ENCODE peak calls at places on chromosomes 5 and 9, in four cellular contexts. P is tibial artery, T is MM.1S, A is dorsolateral prefrontal cortex. U is an unnamed sample.

GRCh38 chr9:69671291-69671903 is 774 bp downstream of the APBA1 start:
- DNase-seq in P (peak; percentile 65), T (no peak), A (no peak), U (no peak)

GRCh38 chr9:112328545-112328944 is 4.9 kb downstream of the PTBP3 start:
- DNase-seq in A (no peak), P (no peak), T (no peak), U (no peak)

GRCh38 chr5:17803976-17804375 is 169.7 kb downstream of the TAF11L14 start:
- DNase-seq in P (no peak), T (no peak), A (no peak), U (no peak)

GRCh38 chr9:128049788-128050187 is 17.3 kb downstream of the NAIF1 start:
- DNase-seq in P (no peak), A (no peak), T (no peak), U (no peak)

GRCh38 chr9:134629061-134629585 is 12.5 kb upstream of the COL5A1 start:
- DNase-seq in T (no peak), P (peak; percentile 48), A (peak; percentile 16), U (no peak)

GRCh38 chr9:135468866-135469521 is 10.6 kb upstream of the PPP1R26 start:
- DNase-seq in T (no peak), A (no peak), P (no peak), U (no peak)

GRCh38 chr5:163838738-163839137 is 333.3 kb downstream of the MAT2B start:
- DNase-seq in P (no peak), T (no peak), A (no peak), U (no peak)

GRCh38 chr5:97071101-97071500 is 71.3 kb downstream of the LIX1 start:
- DNase-seq in A (no peak), T (no peak), P (no peak), U (no peak)

GRCh38 chr5:43154424-43154823 is 33.7 kb downstream of the ZNF131 start:
- DNase-seq in P (no peak), A (no peak), T (no peak), U (no peak)

GRCh38 chr9:106324596-106325280 is 538.2 kb upstream of the ZNF462 start:
- DNase-seq in P (no peak), A (no peak), T (no peak), U (no peak)

GRCh38 chr5:139104577-139105271 is 93.4 kb downstream of the SIL1 start:
- DNase-seq in A (no peak), T (no peak), P (peak; percentile 93), U (peak; percentile 32)

GRCh38 chr5:154654484-154655375 is 100.4 kb upstream of the LARP1 start:
- DNase-seq in P (no peak), A (no peak), T (no peak), U (no peak)

GRCh38 chr5:151923865-151924264 is 786 bp downstream of the GLRA1 start:
- DNase-seq in T (no peak), A (no peak), P (no peak), U (no peak)

GRCh38 chr5:99706160-99706559 is 777.4 kb upstream of the CHD1 start:
- DNase-seq in A (no peak), P (no peak), T (no peak), U (no peak)

GRCh38 chr9:34992376-34992951 is 2.9 kb downstream of the DNAJB5 start:
- DNase-seq in P (peak; percentile 93), T (no peak), A (no peak), U (no peak)

GRCh38 chr5:179404321-179405053 is 59.2 kb upstream of the ADAMTS2 start:
- DNase-seq in T (no peak), A (no peak), P (no peak), U (no peak)

GRCh38 chr9:136028760-136029470 is 66.2 kb downstream of the NACC2 start:
- DNase-seq in A (no peak), T (no peak), P (no peak), U (no peak)

GRCh38 chr9:80664327-80665210 is 1024.8 kb downstream of the TLE1 start:
- DNase-seq in A (no peak), T (peak; percentile 37), P (no peak), U (no peak)

GRCh38 chr5:96733771-96734498 is 71.8 kb downstream of the CAST start:
- DNase-seq in A (no peak), P (no peak), T (no peak), U (peak; percentile 61)

GRCh38 chr5:153122416-153122815 is 368.1 kb upstream of the GRIA1 start:
- DNase-seq in P (no peak), T (peak; percentile 77), A (no peak), U (no peak)

GRCh38 chr9:92887880-92888338 is 10.1 kb upstream of the ZNF484 start:
- DNase-seq in T (peak; percentile 88), A (no peak), P (peak; percentile 28), U (no peak)

GRCh38 chr5:58998539-58998938 is 415.7 kb downstream of the RAB3C start:
- DNase-seq in A (no peak), P (no peak), T (no peak), U (no peak)

GRCh38 chr9:120914410-120914809 is 12.2 kb downstream of the TRAF1 start:
- DNase-seq in A (peak; percentile 80), T (no peak), P (peak; percentile 89), U (no peak)

GRCh38 chr5:14749579-14750091 is 85.1 kb downstream of the OTULIN start:
- DNase-seq in T (no peak), P (no peak), A (no peak), U (no peak)

GRCh38 chr9:94922098-94922607 is 195.7 kb downstream of the AOPEP start:
- DNase-seq in P (peak; percentile 89), T (no peak), A (no peak), U (peak; percentile 72)

GRCh38 chr9:135079018-135079417 is 8.4 kb upstream of the OLFM1 start:
- DNase-seq in A (no peak), P (peak; percentile 28), T (no peak), U (no peak)

GRCh38 chr9:128203842-128204551 is 818 bp downstream of the DNM1 start:
- DNase-seq in A (no peak), P (no peak), T (no peak), U (no peak)

GRCh38 chr5:159849437-159850191 is 66.7 kb upstream of the ADRA1B start:
- DNase-seq in T (no peak), A (no peak), P (no peak), U (no peak)

GRCh38 chr9:111961575-111961974 is 65.0 kb downstream of the UGCG start:
- DNase-seq in A (no peak), P (no peak), T (no peak), U (peak; percentile 51)

GRCh38 chr9:136599074-136599531 is 53.3 kb upstream of the NOTCH1 start:
- DNase-seq in A (no peak), T (no peak), P (no peak), U (no peak)

GRCh38 chr5:80254767-80255424 is 952 bp downstream of the SERINC5 start:
- DNase-seq in P (no peak), T (peak; percentile 36), A (no peak), U (no peak)

GRCh38 chr5:120014535-120014934 is 385.2 kb downstream of the FAM170A start:
- DNase-seq in T (no peak), A (no peak), P (no peak), U (no peak)

GRCh38 chr9:122200960-122201635 is 27.7 kb downstream of the LHX6 start:
- DNase-seq in A (no peak), P (no peak), T (no peak), U (no peak)
- TF ChIP-seq CTCF in A (no peak), P (no peak), T (no peak), U (no peak)

DNA sequence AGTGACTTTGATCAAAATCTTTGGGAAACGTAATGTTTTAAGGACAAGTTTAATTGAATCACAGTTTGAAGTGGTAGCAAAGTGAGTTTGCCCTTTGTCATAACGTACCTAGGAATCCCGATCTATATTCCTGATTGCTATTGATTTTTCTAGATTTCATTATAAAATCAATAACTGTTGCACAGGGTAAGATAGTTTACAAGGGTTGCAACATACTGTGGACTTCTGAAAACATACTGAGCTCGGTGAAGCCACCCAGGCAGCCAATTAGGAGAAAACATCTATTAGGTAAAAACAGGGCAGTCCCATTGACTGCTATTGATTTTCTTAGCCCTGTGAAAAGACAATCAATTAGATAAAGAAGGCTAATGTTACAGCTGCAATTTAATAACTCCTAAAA is 659.9 kb downstream of the ISL1 start:
- DNase-seq in P (no peak), T (no peak), A (no peak), U (no peak)
- H3K27ac ChIP-seq in P (no peak overlapping the region), T (peak overlapping the region; percentile 34), A (no peak overlapping the region), U (no peak overlapping the region)

DNA sequence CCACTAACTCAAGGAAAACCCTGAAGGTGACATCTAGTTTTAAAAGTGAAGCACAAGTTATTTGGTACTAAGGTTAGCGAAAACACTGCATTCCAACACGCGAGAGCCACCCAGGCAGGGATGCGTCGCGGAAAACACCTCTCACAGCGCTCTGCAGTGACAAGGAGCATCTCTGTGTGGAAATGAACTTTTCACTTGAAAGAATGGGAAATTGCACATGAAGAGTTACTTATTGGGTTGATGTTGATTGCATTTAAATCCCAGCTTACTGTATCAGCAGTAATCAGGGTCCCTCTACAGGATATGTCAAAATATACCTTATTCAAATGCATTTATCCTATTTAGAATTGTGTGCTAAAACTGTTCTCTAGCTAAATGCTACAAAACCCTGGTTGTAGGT is 144.4 kb downstream of the BNC2 start:
- DNase-seq in T (peak; percentile 8), A (no peak), P (no peak), U (no peak)
- TF ChIP-seq CTCF in T (no peak), A (no peak), P (no peak), U (no peak)

GRCh38 chr9:8857330-8858249 is 1058.0 kb upstream of the DMAC1 start:
- DNase-seq in T (peak; percentile 54), A (peak; percentile 71), P (peak; percentile 82), U (peak; percentile 31)
- H3K27ac ChIP-seq in T (no peak overlapping the region), A (peak overlapping the region; percentile 97), P (peak overlapping the region; percentile 43), U (no peak overlapping the region)

DNA sequence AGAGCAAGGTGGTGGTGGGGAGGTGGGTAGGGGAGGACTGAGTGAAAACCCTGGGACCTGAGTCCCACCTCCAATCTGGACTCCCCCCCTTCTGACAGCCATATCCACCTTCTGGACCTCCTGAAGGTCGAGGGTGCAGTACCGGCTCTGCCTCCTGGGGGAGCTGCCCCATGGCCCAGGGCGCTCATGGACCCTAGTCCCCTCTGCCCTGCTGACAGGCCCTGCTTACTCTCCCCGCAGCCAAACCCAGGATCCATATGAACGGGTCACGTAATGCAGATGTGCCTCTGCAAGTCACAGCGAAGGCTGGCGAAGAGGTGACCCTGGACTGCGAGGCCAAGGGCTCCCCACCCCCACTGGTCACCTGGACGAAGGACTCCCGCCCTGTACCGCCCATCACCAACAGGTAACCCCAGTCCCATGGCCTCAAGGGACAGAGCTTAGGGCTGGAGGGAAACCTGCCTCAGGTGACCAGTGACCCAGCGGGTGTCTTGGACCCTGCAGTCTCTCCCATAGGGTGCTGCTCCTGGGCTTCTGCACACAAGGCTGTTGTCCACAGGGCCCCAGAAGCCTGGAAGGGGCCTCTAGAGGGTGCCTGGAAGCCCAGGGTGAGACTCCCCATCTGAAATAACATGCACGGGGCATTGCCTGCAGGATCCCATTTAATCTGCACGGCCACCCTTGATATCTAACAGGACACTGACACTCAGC is 61.7 kb downstream of the HMCN2 start:
- DNase-seq in P (no peak), T (no peak), A (no peak), U (no peak)
- TF ChIP-seq CTCF in P (no peak), T (peak; percentile 31), A (no peak), U (no peak)

U was measured in lung.